ENCODE peak calls at places on chromosomes 3 and 15, in six cellular contexts. Y is AG20443; J is EL; X is NCI-H2107; E is stimulated activated naive B cell treated with anti-CD40 and anti-IgM and Interleukin-4, amounts not matched to agents 10 μg/mL and 1 μg/mL and 100 μg/mL, for 72 hours; I is bronchial epithelial cell. H is an unnamed sample.
A peak's percentile ranks its signal among the peaks of the same experiment; 100 is the strongest.

GRCh38 chr15:87724330-87724729 is 532.2 kb downstream of the NTRK3 start:
- DNase-seq in Y (no peak), J (no peak), X (no peak), E (no peak), I (no peak), H (no peak)

GRCh38 chr15:97728791-97729190 is 231.7 kb upstream of the ARRDC4 start:
- DNase-seq in Y (no peak), J (no peak), X (no peak), E (no peak), I (no peak), H (no peak)

GRCh38 chr3:188947983-188948657 is 223.7 kb upstream of the TPRG1 start:
- DNase-seq in Y (peak; percentile 89), J (peak; percentile 88), X (peak; percentile 97), E (no peak), I (peak; percentile 75), H (no peak)

GRCh38 chr3:46280105-46280797 is 38.0 kb downstream of the CCR3 start:
- DNase-seq in Y (no peak), J (peak; percentile 80), X (no peak), E (no peak), I (peak; percentile 85), H (no peak)

GRCh38 chr15:75647370-75648155 is at the start of gene SNX33:
- DNase-seq in Y (peak; percentile 87), J (peak; percentile 89), X (no peak), E (peak; percentile 18), I (peak; percentile 72), H (peak; percentile 68)

GRCh38 chr15:101003706-101004105 is 84.5 kb downstream of the LRRK1 start:
- DNase-seq in Y (no peak), J (no peak), X (no peak), E (no peak), I (no peak), H (no peak)

GRCh38 chr3:43214616-43215015 is 71.7 kb upstream of the SNRK start:
- DNase-seq in Y (no peak), J (peak; percentile 39), X (no peak), E (no peak), I (peak; percentile 93), H (no peak)

GRCh38 chr15:90099072-90099867 is 3.0 kb downstream of the IDH2 start:
- DNase-seq in Y (no peak), J (no peak), X (no peak), E (no peak), I (no peak), H (peak; percentile 57)

GRCh38 chr3:151625057-151625456 is 108.7 kb upstream of the AADACL2 start:
- DNase-seq in Y (no peak), J (no peak), X (no peak), E (no peak), I (no peak), H (no peak)

GRCh38 chr3:193972816-193973215 is 163.1 kb upstream of the HES1 start:
- DNase-seq in Y (peak; percentile 50), J (no peak), X (no peak), E (no peak), I (no peak), H (no peak)

GRCh38 chr3:98784666-98785600 is 21.8 kb downstream of the ST3GAL6 start:
- DNase-seq in Y (peak; percentile 73), J (peak; percentile 80), X (no peak), E (no peak), I (peak; percentile 85), H (no peak)

GRCh38 chr15:89971592-89971997 is 29.5 kb upstream of the ZNF710 start:
- DNase-seq in Y (peak; percentile 86), J (peak; percentile 55), X (no peak), E (peak; percentile 6), I (peak; percentile 53), H (no peak)

GRCh38 chr3:143652118-143652517 is 196.2 kb downstream of the SLC9A9 start:
- DNase-seq in Y (no peak), J (no peak), X (no peak), E (no peak), I (no peak), H (no peak)

GRCh38 chr15:36106640-36107335 is 472.6 kb upstream of the CDIN1 start:
- DNase-seq in Y (peak; percentile 41), J (peak; percentile 5), X (no peak), E (no peak), I (no peak), H (no peak)

GRCh38 chr3:125310623-125311076 is 64.5 kb downstream of the ZNF148 start:
- DNase-seq in Y (no peak), J (no peak), X (no peak), E (no peak), I (no peak), H (peak; percentile 37)

GRCh38 chr15:35486296-35486695 is 59.7 kb downstream of the DPH6 start:
- DNase-seq in Y (no peak), J (no peak), X (no peak), E (no peak), I (no peak), H (no peak)

GRCh38 chr15:80584973-80585372 is 110.1 kb upstream of the ABHD17C start:
- DNase-seq in Y (no peak), J (no peak), X (no peak), E (no peak), I (no peak), H (no peak)

GRCh38 chr3:198071602-198072285 is 111.7 kb downstream of the LMLN start:
- DNase-seq in Y (peak; percentile 82), J (peak; percentile 89), X (no peak), E (peak; percentile 50), I (peak; percentile 100), H (no peak)

H was measured in naive thymus-derived CD8-positive, alpha-beta T cell.